ENCODE peak calls at places on chromosomes 7 and 10, in eight cellular contexts. G is transverse colon, K is stomach, D is sigmoid colon, Z is HepG2, M is suprapubic skin, J is SK-N-SH, U is H1. A is an unnamed sample.

GRCh38 chr7:79011921-79012320 is 441.5 kb downstream of the MAGI2 start:
- DNase-seq in Z (no peak), U (no peak), G (no peak), D (no peak), K (no peak), J (no peak), M (no peak), A (no peak)

GRCh38 chr10:117678106-117678505 is 135.6 kb downstream of the EMX2 start:
- DNase-seq in G (no peak), U (no peak), K (no peak), D (no peak), M (no peak), Z (no peak), J (no peak), A (no peak)

GRCh38 chr10:44261710-44262455 is 123.0 kb downstream of the CXCL12 start:
- DNase-seq in M (no peak), U (no peak), Z (no peak), G (no peak), D (peak; percentile 70), K (no peak), J (peak; percentile 55), A (peak; percentile 28)

GRCh38 chr10:32239770-32240169 is 107.2 kb downstream of the EPC1 start:
- DNase-seq in U (no peak), J (no peak), K (no peak), G (no peak), Z (no peak), D (no peak), M (no peak), A (no peak)

GRCh38 chr10:62690703-62691102 is 113.8 kb upstream of the ADO start:
- DNase-seq in U (peak; percentile 29), M (no peak), D (no peak), Z (no peak), J (no peak), K (no peak), G (no peak), A (no peak)

GRCh38 chr7:46297515-46297914 is 376.4 kb upstream of the IGFBP3 start:
- DNase-seq in U (no peak), D (no peak), G (no peak), M (no peak), Z (no peak), J (no peak), K (no peak), A (no peak)

GRCh38 chr7:1940402-1940786 is 270.3 kb downstream of the ELFN1 start:
- DNase-seq in G (peak; percentile 79), M (no peak), J (no peak), Z (no peak), K (peak; percentile 67), D (peak; percentile 78), U (no peak), A (peak; percentile 78)

GRCh38 chr10:37495415-37495814 is 362.0 kb downstream of the ZNF248 start:
- DNase-seq in Z (no peak), G (no peak), D (no peak), K (no peak), M (no peak), U (no peak), J (no peak), A (no peak)

GRCh38 chr7:146002431-146003078 is 114.0 kb upstream of the CNTNAP2 start:
- DNase-seq in U (no peak), G (no peak), M (no peak), D (no peak), K (no peak), Z (no peak), J (no peak), A (no peak)

GRCh38 chr10:47255033-47255813 is 44.8 kb upstream of the GDF10 start:
- DNase-seq in D (peak; percentile 47), G (peak; percentile 4), U (no peak), Z (no peak), K (no peak), J (no peak), M (no peak), A (peak; percentile 53)

GRCh38 chr10:12945709-12946359 is 55.7 kb downstream of the CCDC3 start:
- DNase-seq in K (no peak), J (no peak), G (no peak), D (no peak), U (no peak), M (no peak), Z (no peak), A (no peak)

GRCh38 chr7:23470290-23471089 is at the start of gene IGF2BP3:
- DNase-seq in K (no peak), M (no peak), Z (peak; percentile 91), U (peak; percentile 91), D (no peak), G (peak; percentile 24), J (peak; percentile 87), A (no peak)

GRCh38 chr7:74483402-74484336 is 30.0 kb downstream of the GTF2IRD1 start:
- DNase-seq in J (no peak), K (no peak), Z (no peak), G (no peak), M (no peak), D (no peak), U (no peak), A (no peak)

GRCh38 chr10:43976292-43976691 is 327.6 kb upstream of the ZNF32 start:
- DNase-seq in D (no peak), J (no peak), U (no peak), M (no peak), K (no peak), G (no peak), Z (no peak), A (no peak)

GRCh38 chr7:44537442-44537841 is 3.7 kb downstream of the NPC1L1 start:
- DNase-seq in Z (no peak), M (no peak), K (no peak), J (no peak), D (no peak), U (no peak), G (no peak), A (no peak)

GRCh38 chr7:19572566-19572965 is 136.3 kb downstream of the POLR1F start:
- DNase-seq in U (no peak), D (no peak), K (no peak), Z (no peak), J (no peak), G (no peak), M (no peak), A (no peak)

GRCh38 chr10:43962346-43963191 is 313.9 kb upstream of the ZNF32 start:
- DNase-seq in G (no peak), J (no peak), Z (no peak), M (no peak), U (no peak), D (no peak), K (no peak), A (no peak)

GRCh38 chr10:50508315-50509051 is 115.3 kb downstream of the SGMS1 start:
- DNase-seq in D (no peak), K (no peak), J (no peak), G (no peak), Z (peak; percentile 35), U (no peak), M (no peak), A (no peak)

GRCh38 chr7:51015581-51015980 is 232.9 kb upstream of the GRB10 start:
- DNase-seq in J (no peak), M (peak; percentile 44), K (no peak), G (no peak), Z (no peak), U (no peak), D (no peak), A (no peak)

GRCh38 chr7:84263106-84263505 is 68.5 kb upstream of the SEMA3A start:
- DNase-seq in G (no peak), D (no peak), U (no peak), M (no peak), Z (no peak), J (no peak), K (no peak), A (no peak)

GRCh38 chr7:84261509-84261908 is 66.9 kb upstream of the SEMA3A start:
- DNase-seq in M (no peak), G (no peak), K (no peak), J (no peak), D (no peak), U (no peak), Z (no peak), A (no peak)

GRCh38 chr7:84264341-84264740 is 69.8 kb upstream of the SEMA3A start:
- DNase-seq in K (no peak), U (no peak), M (no peak), J (peak; percentile 46), Z (no peak), G (no peak), D (no peak), A (no peak)

GRCh38 chr7:84256481-84256880 is 61.9 kb upstream of the SEMA3A start:
- DNase-seq in G (no peak), K (no peak), U (no peak), Z (no peak), J (no peak), D (no peak), M (no peak), A (no peak)

GRCh38 chr7:84258628-84259027 is 64.0 kb upstream of the SEMA3A start:
- DNase-seq in G (no peak), K (no peak), D (no peak), M (no peak), U (no peak), Z (no peak), J (no peak), A (no peak)
- TF ChIP-seq EP300 in G (no peak), K (no peak), D (no peak), M (no peak), U (no peak), Z (no peak), J (no peak), A (no peak)

GRCh38 chr7:25858200-25858561 is 293.8 kb upstream of the NFE2L3 start:
- DNase-seq in J (no peak), D (no peak), U (no peak), M (no peak), Z (no peak), K (no peak), G (no peak), A (no peak)
- H3K4me1 ChIP-seq in J (peaks cover 21% of the 10 kb centered on the region), D (peaks cover 12% of the 10 kb centered on the region), U (peaks cover 20% of the 10 kb centered on the region), M (peaks cover 38% of the 10 kb centered on the region), Z (peaks cover 22% of the 10 kb centered on the region), K (no peaks in the 10 kb centered on the region), G (peaks cover 34% of the 10 kb centered on the region), A (peaks cover 31% of the 10 kb centered on the region)

GRCh38 chr10:91536101-91536500 is 96.8 kb downstream of the PPP1R3C start:
- DNase-seq in D (peak; percentile 80), Z (no peak), U (no peak), M (no peak), K (no peak), G (no peak), J (no peak), A (no peak)
- TF ChIP-seq POLR2AphosphoS5 in D (no peak), Z (no peak), U (no peak), M (no peak), K (no peak), G (peak; percentile 41), J (no peak), A (no peak)

GRCh38 chr7:6178273-6179029 is 94.0 kb downstream of the CYTH3 start:
- DNase-seq in Z (no peak), J (no peak), M (no peak), U (no peak), K (no peak), D (peak; percentile 65), G (no peak), A (peak; percentile 54)
- TF ChIP-seq EP300 in Z (no peak), J (no peak), M (no peak), U (no peak), K (no peak), D (no peak), G (no peak), A (no peak)